ENCODE peak calls at places on chromosomes 4 and X, in four cellular contexts. D is K562, N is A549, L is GM12878. Z is an unnamed sample.

GRCh38 chrX:39808471-39808917 is 289.3 kb downstream of the BCOR start:
- DNase-seq in D (no peak), N (no peak), L (no peak), Z (peak)

GRCh38 chr4:161893566-161893965 is 270.2 kb downstream of the FSTL5 start:
- DNase-seq in D (no peak), N (no peak), L (no peak), Z (no peak)

GRCh38 chr4:110586137-110586850 is 36.6 kb downstream of the PITX2 start:
- DNase-seq in D (no peak), N (peak), L (no peak), Z (peak)

GRCh38 chr4:41718907-41719306 is 29.6 kb downstream of the PHOX2B start:
- DNase-seq in D (no peak), N (no peak), L (no peak), Z (peak)

GRCh38 chr4:83890231-83890630 is 354.3 kb downstream of the GPAT3 start:
- DNase-seq in D (no peak), N (peak), L (no peak), Z (peak)

GRCh38 chr4:72975488-72975784 is 94.1 kb downstream of the COX18 start:
- DNase-seq in D (no peak), N (no peak), L (no peak), Z (peak)

GRCh38 chrX:115988825-115989224 is 181.7 kb upstream of the AGTR2 start:
- DNase-seq in D (no peak), N (no peak), L (no peak), Z (no peak)

GRCh38 chrX:118207831-118208453 is 91.3 kb upstream of the KLHL13 start:
- DNase-seq in D (no peak), N (no peak), L (no peak), Z (no peak)

GRCh38 chrX:34656842-34657780 is at the start of gene TMEM47:
- DNase-seq in D (peak), N (peak), L (no peak), Z (peak)

GRCh38 chrX:125475482-125475881 is 155.8 kb downstream of the TEX13C start:
- DNase-seq in D (no peak), N (no peak), L (no peak), Z (no peak)

GRCh38 chrX:9682456-9682855 is 83.2 kb downstream of the GPR143 start:
- DNase-seq in D (no peak), N (no peak), L (no peak), Z (peak)

GRCh38 chrX:111411591-111412371 is at the start of gene DCX:
- DNase-seq in D (no peak), N (no peak), L (no peak), Z (no peak)

GRCh38 chr4:2076908-2077534 is 17.9 kb downstream of the NAT8L start:
- DNase-seq in D (no peak), N (no peak), L (no peak), Z (no peak)

GRCh38 chr4:110625593-110626292 is 2.9 kb upstream of the PITX2 start:
- DNase-seq in D (no peak), N (no peak), L (no peak), Z (no peak)

GRCh38 chrX:43976216-43976615 is 3.0 kb upstream of the NDP start:
- DNase-seq in D (no peak), N (no peak), L (no peak), Z (no peak)

GRCh38 chrX:13275031-13275430 is 44.8 kb downstream of the ATXN3L start:
- DNase-seq in D (no peak), N (no peak), L (no peak), Z (no peak)

GRCh38 chr4:184895012-184895795 is 69.4 kb upstream of the ACSL1 start:
- DNase-seq in D (no peak), N (no peak), L (no peak), Z (no peak)

GRCh38 chr4:165873298-165874071 is 448 bp downstream of the TLL1 start:
- DNase-seq in D (no peak), N (peak), L (no peak), Z (no peak)

GRCh38 chr4:185524888-185525863 is 10.1 kb downstream of the PDLIM3 start:
- DNase-seq in D (no peak), N (no peak), L (no peak), Z (peak)

GRCh38 chr4:96035727-96036126 is 195.8 kb downstream of the PDHA2 start:
- DNase-seq in D (peak), N (peak), L (no peak), Z (no peak)

GRCh38 chr4:55834086-55834795 is 14.7 kb downstream of the EXOC1L start:
- DNase-seq in D (no peak), N (no peak), L (no peak), Z (no peak)

GRCh38 chr4:1964971-1965370 is 43.8 kb downstream of the NELFA start:
- DNase-seq in D (no peak), N (no peak), L (no peak), Z (no peak)

GRCh38 chr4:7261174-7261573 is 68.8 kb downstream of the SORCS2 start:
- DNase-seq in D (no peak), N (no peak), L (no peak), Z (no peak)

GRCh38 chr4:78666830-78667258 is 109.3 kb upstream of the BMP2K start:
- DNase-seq in D (no peak), N (no peak), L (no peak), Z (no peak)

GRCh38 chr4:73698217-73698616 is 42.2 kb upstream of the CXCL8 start:
- DNase-seq in D (no peak), N (no peak), L (no peak), Z (peak)

GRCh38 chrX:136166221-136166855 is 19.0 kb downstream of the FHL1 start:
- DNase-seq in D (no peak), N (no peak), L (no peak), Z (peak)

GRCh38 chr4:88697113-88697512 is 516 bp downstream of the NAP1L5 start:
- DNase-seq in D (no peak), N (no peak), L (no peak), Z (peak)

GRCh38 chrX:103063918-103064434 is at the start of gene BEX1:
- DNase-seq in D (no peak), N (no peak), L (no peak), Z (no peak)

GRCh38 chrX:129755779-129756650 is 17.2 kb downstream of the XPNPEP2 start:
- DNase-seq in D (peak), N (no peak), L (no peak), Z (no peak)

GRCh38 chrX:67500617-67501016 is 43.2 kb upstream of the AR start:
- DNase-seq in D (no peak), N (no peak), L (no peak), Z (no peak)

GRCh38 chrX:37846141-37846540 is 1.2 kb downstream of the DYNLT3 start:
- DNase-seq in D (no peak), N (no peak), L (no peak), Z (peak)

GRCh38 chr4:98510757-98511517 is 147.5 kb downstream of the TSPAN5 start:
- DNase-seq in D (no peak), N (no peak), L (no peak), Z (peak)

GRCh38 chr4:156976147-156976546 is 4.5 kb upstream of the PDGFC start:
- DNase-seq in D (no peak), N (no peak), L (no peak), Z (peak)

GRCh38 chr4:80305466-80305865 is 30.1 kb upstream of the CFAP299 start:
- DNase-seq in D (no peak), N (no peak), L (no peak), Z (peak)

DNA sequence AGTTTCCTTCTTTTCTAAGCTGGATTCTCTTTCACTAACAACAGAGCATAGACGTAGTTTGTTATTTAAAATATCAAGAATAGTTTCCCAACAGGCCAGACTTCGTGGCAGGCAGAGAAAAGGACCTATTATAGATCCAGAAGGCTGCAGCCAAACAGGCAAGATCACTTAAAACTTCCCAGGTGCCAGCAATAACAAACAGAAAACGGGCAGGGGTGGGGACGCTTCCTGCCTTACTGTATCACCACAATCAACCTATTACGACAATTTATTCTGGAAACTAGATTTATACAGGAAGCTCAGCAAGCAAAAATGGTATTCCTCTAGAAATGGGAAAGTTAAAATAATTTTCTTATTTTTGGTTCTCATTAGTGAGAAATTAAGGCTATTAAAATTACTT is 22.1 kb downstream of the RWDD4 start:
- DNase-seq in D (no peak), N (peak), L (no peak), Z (peak)
- TF ChIP-seq RAD21 in D (no peak), N (no peak), L (no peak), Z (no peak)

GRCh38 chr4:10582966-10583365 is 101.6 kb downstream of the CLNK start:
- DNase-seq in D (no peak), N (no peak), L (no peak), Z (no peak)

GRCh38 chr4:10587296-10587695 is 97.3 kb downstream of the CLNK start:
- DNase-seq in D (no peak), N (no peak), L (no peak), Z (no peak)

GRCh38 chr4:10582059-10582686 is 102.4 kb downstream of the CLNK start:
- DNase-seq in D (peak), N (peak), L (no peak), Z (peak)

GRCh38 chr4:10581022-10581421 is 103.5 kb downstream of the CLNK start:
- DNase-seq in D (no peak), N (no peak), L (no peak), Z (no peak)

DNA sequence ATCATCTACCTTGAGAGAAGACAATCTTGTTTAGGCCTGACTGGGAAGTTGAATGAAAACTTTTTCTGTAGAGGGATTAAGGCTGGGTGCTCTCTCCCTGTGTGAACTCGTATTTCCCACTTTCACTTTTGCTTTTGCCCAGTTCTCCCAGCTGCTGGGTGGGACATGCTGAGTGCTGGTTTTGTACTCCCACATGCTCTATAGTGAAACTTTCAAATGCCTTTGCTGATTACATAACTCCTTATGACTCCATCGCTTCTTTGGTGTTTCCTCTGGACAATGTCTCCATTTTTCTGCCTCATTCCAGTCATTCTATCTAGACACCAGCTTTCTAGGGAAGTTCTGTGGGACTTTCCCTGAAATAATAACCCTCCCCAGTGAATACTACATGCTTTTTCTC is 100.5 kb downstream of the CLNK start:
- DNase-seq in D (no peak), N (no peak), L (peak), Z (peak)
- TF ChIP-seq ELK1 in D (no peak), N (no peak), L (no peak), Z (no peak)

GRCh38 chrX:79133897-79134296 is 10.6 kb upstream of the GPR174 start:
- DNase-seq in D (no peak), N (no peak), L (no peak), Z (no peak)

GRCh38 chrX:79140731-79141130 is 3.8 kb upstream of the GPR174 start:
- DNase-seq in D (no peak), N (no peak), L (no peak), Z (no peak)

GRCh38 chrX:79138658-79139241 is 5.7 kb upstream of the GPR174 start:
- DNase-seq in D (no peak), N (no peak), L (peak), Z (no peak)
- TF ChIP-seq RAD21 in D (no peak), N (no peak), L (no peak), Z (no peak)

GRCh38 chr4:113433536-113434246 is 327.8 kb downstream of the CAMK2D start:
- DNase-seq in D (no peak), N (no peak), L (no peak), Z (no peak)

GRCh38 chr4:113436360-113436759 is 325.2 kb downstream of the CAMK2D start:
- DNase-seq in D (no peak), N (no peak), L (no peak), Z (peak)

GRCh38 chr4:113434247-113434587 is 327.3 kb downstream of the CAMK2D start:
- DNase-seq in D (no peak), N (no peak), L (no peak), Z (peak)

GRCh38 chr4:113437124-113437523 is 324.4 kb downstream of the CAMK2D start:
- DNase-seq in D (no peak), N (no peak), L (no peak), Z (no peak)

DNA sequence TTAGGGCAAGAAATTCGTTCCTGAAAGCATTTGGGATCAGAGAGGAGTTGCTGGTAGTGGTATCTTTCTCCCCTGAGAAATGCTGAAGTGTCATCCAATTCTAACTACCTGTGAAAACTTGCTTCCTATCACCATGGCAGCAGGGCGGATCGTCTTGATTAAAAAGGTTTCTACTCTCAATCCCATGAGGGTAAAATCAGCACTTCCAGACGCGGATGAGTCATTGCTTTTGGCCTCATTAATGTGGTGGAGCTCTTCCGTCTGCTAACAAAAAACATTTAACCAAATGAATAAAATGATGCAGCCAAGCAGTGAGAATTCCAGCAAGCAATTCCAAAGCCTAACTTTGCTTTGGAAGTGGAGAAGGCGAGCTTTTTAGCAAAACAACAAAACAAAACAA is 325.6 kb downstream of the CAMK2D start:
- DNase-seq in D (no peak), N (no peak), L (no peak), Z (peak)
- TF ChIP-seq ELK1 in D (no peak), N (no peak), L (no peak), Z (no peak)

GRCh38 chr4:28557755-28558154 is 1697.1 kb downstream of the STIM2 start:
- DNase-seq in D (no peak), N (no peak), L (no peak), Z (peak)
- TF ChIP-seq RAD21 in D (no peak), N (no peak), L (no peak), Z (no peak)

GRCh38 chr4:122980860-122981259 is 58.5 kb upstream of the NUDT6 start:
- DNase-seq in D (no peak), N (no peak), L (no peak), Z (no peak)

GRCh38 chr4:122977103-122977502 is 54.7 kb upstream of the NUDT6 start:
- DNase-seq in D (no peak), N (no peak), L (no peak), Z (no peak)

GRCh38 chr4:122976111-122976510 is 53.7 kb upstream of the NUDT6 start:
- DNase-seq in D (no peak), N (no peak), L (no peak), Z (no peak)

GRCh38 chr4:122978109-122978508 is 55.7 kb upstream of the NUDT6 start:
- DNase-seq in D (no peak), N (peak), L (no peak), Z (no peak)

GRCh38 chr4:122978789-122979188 is 56.4 kb upstream of the NUDT6 start:
- DNase-seq in D (no peak), N (no peak), L (no peak), Z (no peak)
- TF ChIP-seq ELK1 in D (no peak), N (no peak), L (no peak), Z (no peak)

GRCh38 chr4:75843596-75843995 is 58.7 kb downstream of the PPEF2 start:
- DNase-seq in D (no peak), N (no peak), L (no peak), Z (no peak)

GRCh38 chr4:75849459-75849858 is 52.8 kb downstream of the PPEF2 start:
- DNase-seq in D (no peak), N (no peak), L (no peak), Z (no peak)

GRCh38 chr4:75848891-75849290 is 53.4 kb downstream of the PPEF2 start:
- DNase-seq in D (no peak), N (no peak), L (no peak), Z (peak)

GRCh38 chr4:75844151-75844662 is 58.0 kb downstream of the PPEF2 start:
- DNase-seq in D (no peak), N (peak), L (no peak), Z (peak)

DNA sequence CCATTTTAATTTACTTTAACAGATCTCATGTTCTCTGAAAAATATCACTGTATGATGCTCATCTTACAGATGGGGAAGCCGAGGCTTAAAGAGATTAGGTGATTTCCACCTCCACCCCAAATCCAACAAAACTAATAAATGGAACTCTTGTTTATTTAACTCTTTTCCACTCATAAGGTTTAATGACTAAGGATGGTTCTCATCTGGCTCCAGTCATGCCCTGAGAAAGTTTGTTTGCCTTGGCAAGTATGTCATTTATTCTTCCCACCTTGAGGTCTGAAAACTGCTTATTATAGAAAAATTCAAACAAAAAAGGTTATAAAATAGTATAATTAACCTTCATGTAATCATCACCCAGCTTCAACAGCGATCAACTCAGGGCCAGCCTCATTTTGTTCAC is 56.3 kb downstream of the PPEF2 start:
- DNase-seq in D (no peak), N (peak), L (no peak), Z (peak)
- TF ChIP-seq RAD21 in D (no peak), N (no peak), L (no peak), Z (no peak)

GRCh38 chr4:112861378-112862317 is 187.8 kb upstream of the ANK2 start:
- DNase-seq in D (no peak), N (no peak), L (no peak), Z (no peak)

GRCh38 chr4:112860731-112861377 is 188.6 kb upstream of the ANK2 start:
- DNase-seq in D (no peak), N (no peak), L (peak), Z (no peak)

GRCh38 chr4:112865443-112865842 is 184.0 kb upstream of the ANK2 start:
- DNase-seq in D (no peak), N (no peak), L (no peak), Z (no peak)

GRCh38 chr4:112859456-112860184 is 189.8 kb upstream of the ANK2 start:
- DNase-seq in D (no peak), N (no peak), L (no peak), Z (no peak)

DNA sequence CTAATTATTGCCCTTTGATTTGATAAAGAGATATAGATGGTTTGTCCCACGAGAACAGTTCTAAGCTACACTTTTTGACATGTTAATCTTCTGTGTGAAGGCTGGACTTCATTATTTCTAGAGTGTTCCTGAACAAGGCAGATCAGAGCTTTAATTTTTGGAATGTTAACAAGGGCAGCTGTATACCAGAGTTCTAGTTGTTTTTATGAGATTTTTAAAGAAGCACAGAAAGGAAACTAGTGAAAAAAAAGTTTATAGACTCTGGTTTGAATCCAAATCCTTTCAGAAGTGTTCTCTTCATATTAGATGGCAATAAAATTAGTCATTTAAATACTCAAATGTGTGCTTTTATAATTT is 187.2 kb upstream of the ANK2 start:
- DNase-seq in D (no peak), N (no peak), L (no peak), Z (no peak)
- TF ChIP-seq ELK1 in D (no peak), N (no peak), L (no peak), Z (no peak)

DNA sequence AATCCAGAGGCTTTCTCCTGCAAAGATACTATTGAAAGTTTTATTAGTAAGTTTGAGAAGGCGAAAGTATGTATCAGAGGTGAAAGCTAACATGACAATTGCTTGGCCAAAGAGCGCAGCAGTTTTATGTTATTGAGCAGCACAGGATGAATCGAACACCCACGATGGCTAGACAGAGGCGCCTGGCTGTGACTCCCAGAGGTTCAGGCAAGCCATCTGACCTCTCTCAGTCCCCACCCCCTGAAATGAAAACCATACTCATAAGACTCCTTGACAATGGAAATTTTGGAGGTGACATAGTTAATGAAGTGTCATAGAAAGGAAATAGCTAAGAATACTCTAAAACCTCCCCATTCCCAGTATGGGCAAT is 70.6 kb downstream of the MGST2 start:
- DNase-seq in D (no peak), N (no peak), L (no peak), Z (no peak)
- TF ChIP-seq RAD21 in D (no peak), N (no peak), L (no peak), Z (no peak)

GRCh38 chr4:37635155-37635554 is 51.0 kb downstream of the RELL1 start:
- DNase-seq in D (no peak), N (no peak), L (no peak), Z (no peak)

GRCh38 chr4:37632836-37633235 is 53.3 kb downstream of the RELL1 start:
- DNase-seq in D (no peak), N (no peak), L (no peak), Z (no peak)

GRCh38 chr4:37629713-37630112 is 56.5 kb downstream of the RELL1 start:
- DNase-seq in D (no peak), N (no peak), L (no peak), Z (no peak)

GRCh38 chr4:37631551-37631950 is 54.6 kb downstream of the RELL1 start:
- DNase-seq in D (no peak), N (no peak), L (no peak), Z (peak)

GRCh38 chr4:37634180-37634579 is 52.0 kb downstream of the RELL1 start:
- DNase-seq in D (no peak), N (no peak), L (peak), Z (no peak)
- TF ChIP-seq ELK1 in D (no peak), N (no peak), L (no peak), Z (no peak)